ENCODE peak calls at places on chromosomes 2 and 18, in six cellular contexts. A is GM23248, K is neuronal stem cell, T is PC-3, B is endothelial cell of umbilical vein, L is H9. F is an unnamed sample. For H3K9me3, the result is how much of the 10 kb centered on the place peaks cover.

GRCh38 chr2:10566021-10566420 is 117.9 kb upstream of the ODC1 start:
- DNase-seq in B (no peak), A (peak), L (no peak), K (no peak), T (peak), F (no peak)

GRCh38 chr18:58254873-58255511 is 211.0 kb downstream of the NEDD4L start:
- DNase-seq in B (no peak), K (no peak), A (no peak), L (peak), T (peak), F (peak)

GRCh38 chr2:127057371-127058245 is 49.3 kb downstream of the BIN1 start:
- DNase-seq in L (no peak), K (no peak), A (no peak), B (no peak), T (no peak), F (peak)

GRCh38 chr2:176419591-176420071 is 150.4 kb downstream of the MTX2 start:
- DNase-seq in A (peak), B (peak), L (no peak), K (no peak), T (peak), F (peak)

GRCh38 chr2:159199751-159200465 is 86.6 kb downstream of the WDSUB1 start:
- DNase-seq in T (no peak), K (no peak), B (no peak), L (no peak), A (no peak), F (no peak)

GRCh38 chr18:38751897-38752296 is 1186.3 kb upstream of the CELF4 start:
- DNase-seq in A (no peak), B (no peak), K (no peak), T (no peak), L (no peak), F (no peak)

GRCh38 chr2:127091148-127091547 is 15.8 kb downstream of the BIN1 start:
- DNase-seq in T (no peak), B (no peak), K (no peak), A (no peak), L (no peak), F (peak)

GRCh38 chr2:864501-865106 is 86.0 kb upstream of the SNTG2 start:
- DNase-seq in K (no peak), T (no peak), A (no peak), B (no peak), L (peak), F (no peak)

GRCh38 chr2:28986429-28986828 is 5.3 kb downstream of the TOGARAM2 start:
- DNase-seq in B (no peak), L (no peak), A (no peak), T (no peak), K (no peak), F (peak)

GRCh38 chr2:183033951-183034350 is 4.3 kb downstream of the NCKAP1 start:
- DNase-seq in L (no peak), K (no peak), A (no peak), B (no peak), T (no peak), F (no peak)

GRCh38 chr2:44247924-44248323 is 27.4 kb upstream of the SLC3A1 start:
- DNase-seq in T (peak), K (no peak), B (no peak), L (peak), A (no peak), F (no peak)

GRCh38 chr2:160388464-160389263 is 104.9 kb downstream of the RBMS1 start:
- DNase-seq in T (no peak), B (no peak), K (no peak), A (peak), L (no peak), F (no peak)

GRCh38 chr2:167759531-167759930 is 487.9 kb downstream of the STK39 start:
- DNase-seq in L (no peak), B (no peak), A (no peak), T (no peak), K (no peak), F (no peak)

GRCh38 chr2:62055724-62056336 is 140.1 kb upstream of the B3GNT2 start:
- DNase-seq in K (no peak), A (no peak), T (no peak), L (no peak), B (no peak), F (no peak)

GRCh38 chr2:239625913-239626734 is 225.3 kb upstream of the HDAC4 start:
- DNase-seq in B (no peak), A (no peak), T (no peak), K (no peak), L (no peak), F (no peak)

GRCh38 chr2:191611614-191612013 is 66.3 kb upstream of the NABP1 start:
- DNase-seq in A (no peak), L (no peak), K (no peak), B (no peak), T (no peak), F (no peak)

GRCh38 chr2:65728477-65729180 is 296.2 kb upstream of the SPRED2 start:
- DNase-seq in A (no peak), K (no peak), T (peak), L (no peak), B (no peak), F (no peak)

GRCh38 chr2:194289712-194290346 is 1367.2 kb upstream of the SLC39A10 start:
- DNase-seq in K (no peak), T (no peak), A (no peak), B (no peak), L (no peak), F (no peak)

GRCh38 chr18:75041586-75041985 is 167.4 kb downstream of the PTGR3 start:
- DNase-seq in L (no peak), T (peak), B (peak), A (peak), K (no peak), F (no peak)

GRCh38 chr2:121074322-121074932 is 210.6 kb downstream of the TFCP2L1 start:
- DNase-seq in T (no peak), A (peak), L (peak), K (no peak), B (no peak), F (no peak)
- H2AFZ ChIP-seq in T (no peak), A (no peak), L (no peak), K (no peak), B (no peak), F (no peak)

DNA sequence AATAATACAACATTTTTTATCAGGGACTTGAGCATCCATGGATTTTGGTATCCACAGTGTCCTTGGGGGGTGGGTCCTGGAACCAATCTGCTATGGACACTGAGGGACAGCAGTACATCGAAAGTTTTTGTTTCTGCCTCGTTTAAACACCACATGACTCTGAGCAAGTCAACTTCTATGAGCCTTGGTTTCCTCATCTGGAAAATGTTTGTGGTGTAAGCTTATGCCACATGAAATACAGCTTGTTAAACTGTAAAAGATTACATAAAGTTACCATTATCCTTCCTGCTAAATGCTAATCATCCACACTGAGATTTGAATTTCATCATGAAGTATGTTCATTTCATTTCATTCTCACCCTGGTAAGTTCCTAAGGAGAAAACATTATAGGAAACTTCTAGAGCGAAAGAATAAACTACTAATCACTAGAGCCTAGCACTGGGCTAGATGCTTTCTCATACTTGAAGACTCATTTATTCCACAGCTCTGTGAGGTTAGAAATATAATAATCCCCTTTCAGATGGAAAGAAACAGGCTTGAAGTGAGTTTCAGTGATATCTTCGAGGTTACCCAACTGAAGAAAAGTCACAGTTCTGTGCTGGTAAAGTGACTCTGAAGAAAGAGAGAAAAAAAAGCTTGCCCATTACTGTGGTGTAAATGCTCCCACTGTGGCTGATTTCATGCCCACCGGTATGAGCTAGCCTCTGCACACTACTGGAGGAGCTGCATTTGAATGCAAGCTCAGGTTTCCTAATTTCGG is 29.2 kb downstream of the MCFD2 start:
- DNase-seq in L (no peak), A (no peak), K (no peak), B (no peak), T (no peak), F (no peak)
- H3K9me3 ChIP-seq in L (under half), A (under half), K (under half), B (under half), T (under half), F (under half)

DNA sequence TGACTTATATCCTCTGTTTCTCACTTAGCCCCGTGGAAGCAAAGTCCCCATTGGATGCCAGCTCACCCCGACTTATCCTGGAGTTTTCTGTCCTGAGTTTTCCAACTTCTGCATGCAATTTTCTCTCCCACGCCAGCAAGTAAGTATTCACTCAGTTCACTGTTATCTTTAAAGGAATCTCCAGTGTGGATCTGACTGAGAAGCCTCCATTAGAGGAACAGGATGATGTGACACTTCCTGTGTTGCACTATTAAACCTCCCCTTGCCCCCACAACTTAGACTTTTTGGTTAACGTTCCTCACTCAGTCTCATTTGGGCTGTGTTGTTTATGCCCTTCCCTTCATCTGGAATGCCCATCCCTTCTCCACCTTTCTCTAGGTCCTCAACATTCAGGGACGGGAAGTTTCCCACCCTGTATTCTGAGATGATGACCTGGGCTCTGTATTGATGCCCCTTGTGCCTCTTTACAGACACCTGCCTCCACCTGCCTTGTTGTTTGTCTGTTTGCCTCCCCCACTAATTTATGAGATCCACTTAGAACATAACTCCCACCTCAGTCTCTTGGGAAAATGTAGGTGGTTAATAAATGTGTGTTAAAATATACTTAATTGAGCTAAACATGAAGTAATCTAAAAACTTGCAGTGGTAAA is 536.1 kb upstream of the RAB6C start:
- DNase-seq in K (no peak), B (no peak), T (no peak), A (peak), L (no peak), F (no peak)
- H2AFZ ChIP-seq in K (peak), B (no peak), T (no peak), A (no peak), L (no peak), F (no peak)

DNA sequence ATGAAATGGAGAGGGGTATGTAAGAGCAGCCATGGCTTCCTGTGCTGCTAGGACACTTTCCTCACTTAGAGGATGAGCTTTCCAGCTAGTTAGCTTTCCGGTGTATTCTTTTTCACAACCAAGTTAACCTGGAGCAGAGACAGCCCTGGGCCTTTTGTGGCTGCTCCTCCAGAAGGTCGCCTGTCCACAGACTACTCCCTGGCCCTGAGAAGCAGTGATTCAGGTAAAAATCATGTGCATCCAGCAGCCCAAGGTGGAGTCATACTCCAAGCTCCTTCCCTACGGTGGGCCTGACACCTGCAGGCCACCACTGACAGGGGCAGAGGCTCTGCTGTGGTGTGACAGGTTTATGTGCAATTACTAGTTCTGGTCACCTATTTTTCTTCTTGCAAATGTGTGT is 187.2 kb downstream of the ANKRD30B start:
- DNase-seq in T (peak), A (no peak), B (no peak), K (no peak), L (no peak), F (no peak)
- H3K9me3 ChIP-seq in T (under half), A (under half), B (under half), K (under half), L (half or more), F (under half)

GRCh38 chr2:42905341-42906114 is 113.1 kb upstream of the HAAO start:
- DNase-seq in A (peak), L (no peak), K (no peak), T (no peak), B (no peak), F (no peak)

GRCh38 chr2:42904576-42904876 is 112.1 kb upstream of the HAAO start:
- DNase-seq in L (no peak), K (no peak), A (no peak), B (no peak), T (no peak), F (no peak)

GRCh38 chr2:42902939-42903709 is 110.7 kb upstream of the HAAO start:
- DNase-seq in A (peak), T (no peak), K (no peak), B (no peak), L (no peak), F (peak)

GRCh38 chr2:42906115-42906556 is 113.8 kb upstream of the HAAO start:
- DNase-seq in K (no peak), T (no peak), A (no peak), L (no peak), B (no peak), F (no peak)

GRCh38 chr2:42903821-42904575 is 111.6 kb upstream of the HAAO start:
- DNase-seq in L (no peak), A (no peak), K (no peak), T (no peak), B (no peak), F (no peak)
- H2AFZ ChIP-seq in L (no peak), A (no peak), K (peak), T (no peak), B (no peak), F (no peak)

GRCh38 chr2:89797320-89798038 is 1106.0 kb downstream of the RPIA start:
- DNase-seq in A (no peak), K (no peak), B (no peak), L (no peak), T (no peak), F (no peak)
- H3K9me3 ChIP-seq in A (under half), K (under half), B (under half), L (half or more), T (half or more), F (under half)